ENCODE peak calls at places on chromosomes 7 and 10, in eight cellular contexts. D, P, K, R, G, O, J and H are unnamed samples.

GRCh38 chr10:132434405-132435005 is 37.5 kb downstream of the PWWP2B start:
- DNase-seq in D (peak; percentile 38), P (peak; percentile 75), K (no peak), R (no peak), G (no peak), O (no peak), J (no peak), H (no peak)

GRCh38 chr7:93651603-93652159 is 77.2 kb upstream of the CALCR start:
- DNase-seq in D (no peak), P (no peak), K (no peak), R (no peak), G (no peak), O (peak; percentile 70), J (no peak), H (no peak)

GRCh38 chr10:14502451-14502850 is 171.7 kb upstream of the FRMD4A start:
- DNase-seq in D (no peak), P (no peak), K (no peak), R (peak; percentile 16), G (no peak), O (no peak), J (no peak), H (no peak)

GRCh38 chr7:108293190-108293612 is 163.0 kb downstream of the NRCAM start:
- DNase-seq in D (no peak), P (no peak), K (no peak), R (no peak), G (no peak), O (no peak), J (no peak), H (no peak)

GRCh38 chr10:43822509-43823236 is 174.0 kb upstream of the ZNF32 start:
- DNase-seq in D (no peak), P (peak; percentile 43), K (no peak), R (no peak), G (no peak), O (no peak), J (no peak), H (no peak)

GRCh38 chr7:126809188-126809587 is 443.6 kb downstream of the GRM8 start:
- DNase-seq in D (no peak), P (no peak), K (no peak), R (no peak), G (no peak), O (no peak), J (no peak), H (no peak)

GRCh38 chr10:102635377-102635776 is 8.9 kb upstream of the TRIM8 start:
- DNase-seq in D (no peak), P (no peak), K (no peak), R (no peak), G (no peak), O (no peak), J (no peak), H (no peak)

GRCh38 chr10:100743626-100744135 is 1.7 kb upstream of the PAX2 start:
- DNase-seq in D (no peak), P (peak; percentile 69), K (peak; percentile 70), R (no peak), G (no peak), O (peak; percentile 83), J (peak; percentile 22), H (peak; percentile 83)

GRCh38 chr10:99172130-99172738 is 63.4 kb downstream of the HPSE2 start:
- DNase-seq in D (no peak), P (peak; percentile 5), K (peak; percentile 64), R (peak; percentile 8), G (peak; percentile 0), O (peak; percentile 72), J (no peak), H (peak; percentile 66)

GRCh38 chr10:23095966-23096813 is 811 bp downstream of the MSRB2 start:
- DNase-seq in D (peak; percentile 2), P (peak; percentile 35), K (peak; percentile 62), R (peak; percentile 69), G (no peak), O (peak; percentile 55), J (peak; percentile 21), H (no peak)

GRCh38 chr7:120502132-120502531 is 229.2 kb downstream of the KCND2 start:
- DNase-seq in D (no peak), P (no peak), K (no peak), R (no peak), G (no peak), O (peak; percentile 16), J (no peak), H (no peak)

GRCh38 chr10:92492748-92493240 is 81.1 kb downstream of the IDE start:
- DNase-seq in D (no peak), P (no peak), K (no peak), R (no peak), G (no peak), O (no peak), J (no peak), H (no peak)

GRCh38 chr7:26515462-26515861 is 223.8 kb downstream of the SNX10 start:
- DNase-seq in D (no peak), P (no peak), K (no peak), R (peak; percentile 29), G (peak; percentile 47), O (no peak), J (peak; percentile 93), H (no peak)